ENCODE peak calls at places on chromosomes 4 and X, in ten cellular contexts. V is ascending aorta; M is myocyte; Q is RCC 7860; W is activated effector memory CD4-positive, alpha-beta T cell treated with Interleukin-2 at 50 U/mL for 16 hours; U is fibroblast of the conjunctiva; G is substantia nigra; Y is cardiac fibroblast; O is GM23248; I is SHP77. H is an unnamed sample.
A peak's percentile ranks its signal among the peaks of the same experiment; 100 is the strongest.

GRCh38 chr4:2411786-2412510 is 6.5 kb downstream of the ZFYVE28 start:
- DNase-seq in Q (no peak), I (no peak), O (no peak), U (no peak), W (no peak), V (no peak), G (no peak), M (no peak), Y (no peak), H (no peak)

GRCh38 chr4:147029296-147029695 is 83.6 kb upstream of the TTC29 start:
- DNase-seq in W (no peak), M (no peak), U (no peak), Q (no peak), V (no peak), O (no peak), G (no peak), Y (no peak), I (peak; percentile 42), H (no peak)

GRCh38 chr4:122992111-122992510 is 69.7 kb upstream of the NUDT6 start:
- DNase-seq in I (no peak), O (peak; percentile 52), W (no peak), U (no peak), Q (no peak), Y (peak; percentile 37), G (no peak), V (no peak), M (peak; percentile 36), H (no peak)

GRCh38 chr4:16626945-16627344 is 271.5 kb downstream of the LDB2 start:
- DNase-seq in M (no peak), I (no peak), W (no peak), V (no peak), Q (peak; percentile 39), O (peak; percentile 96), Y (peak; percentile 95), G (no peak), U (peak; percentile 82), H (no peak)

GRCh38 chr4:71241467-71242401 is 97.1 kb upstream of the SLC4A4 start:
- DNase-seq in V (no peak), O (no peak), Q (no peak), W (no peak), U (no peak), G (no peak), Y (no peak), M (peak; percentile 26), I (peak; percentile 11), H (peak; percentile 37)

GRCh38 chr4:118845552-118846065 is 9.7 kb upstream of the SEC24D start:
- DNase-seq in Q (no peak), U (no peak), I (no peak), O (no peak), Y (no peak), M (peak; percentile 74), V (no peak), G (no peak), W (no peak), H (no peak)

GRCh38 chrX:52983526-52983925 is 25.2 kb upstream of the FAM156A start:
- DNase-seq in U (no peak), W (no peak), G (no peak), V (no peak), Y (no peak), I (no peak), O (peak; percentile 33), M (peak; percentile 6), Q (no peak), H (no peak)

GRCh38 chr4:83201761-83202160 is 82.8 kb downstream of the COQ2 start:
- DNase-seq in Q (no peak), V (no peak), W (no peak), M (no peak), U (no peak), O (no peak), Y (no peak), G (no peak), I (no peak), H (no peak)

GRCh38 chr4:47374477-47374876 is 89.0 kb downstream of the COMMD8 start:
- DNase-seq in I (no peak), G (no peak), V (no peak), U (no peak), O (peak; percentile 18), M (peak; percentile 14), W (no peak), Y (peak; percentile 14), Q (no peak), H (no peak)

GRCh38 chrX:11664211-11664888 is 1.4 kb downstream of the ARHGAP6 start:
- DNase-seq in V (no peak), M (no peak), Y (peak; percentile 24), I (no peak), O (peak; percentile 19), Q (no peak), W (no peak), U (no peak), G (no peak), H (no peak)

GRCh38 chr4:20359692-20360091 is 108.0 kb downstream of the SLIT2 start:
- DNase-seq in I (no peak), U (no peak), O (no peak), W (no peak), G (no peak), Q (no peak), M (no peak), Y (no peak), V (no peak), H (peak; percentile 61)

GRCh38 chr4:13559414-13559813 is 15.1 kb upstream of the NKX3-2 start:
- DNase-seq in W (no peak), U (no peak), I (no peak), G (no peak), Q (peak; percentile 82), O (peak; percentile 64), M (peak; percentile 87), Y (peak; percentile 79), V (no peak), H (no peak)

GRCh38 chr4:3385719-3386440 is 55.9 kb upstream of the HGFAC start:
- DNase-seq in Y (no peak), M (no peak), O (no peak), V (no peak), U (no peak), Q (no peak), G (no peak), I (no peak), W (no peak), H (no peak)

GRCh38 chr4:169024762-169025161 is 14.7 kb upstream of the CBR4 start:
- DNase-seq in V (no peak), O (peak; percentile 66), G (no peak), U (peak; percentile 47), M (peak; percentile 52), Q (no peak), W (no peak), Y (peak; percentile 71), I (no peak), H (no peak)

GRCh38 chrX:142804085-142804484 is 221.6 kb upstream of the SPANXN4 start:
- DNase-seq in I (no peak), O (no peak), Y (peak; percentile 1), U (no peak), W (no peak), G (no peak), V (no peak), M (no peak), Q (no peak), H (peak; percentile 42)

GRCh38 chrX:22041931-22042530 is 9.9 kb downstream of the PHEX start:
- DNase-seq in G (no peak), U (no peak), W (no peak), I (peak; percentile 22), Q (no peak), M (no peak), Y (no peak), O (no peak), V (no peak), H (no peak)

GRCh38 chr4:94339779-94340178 is 2.9 kb downstream of the HPGDS start:
- DNase-seq in Y (no peak), U (no peak), G (no peak), Q (no peak), O (no peak), W (no peak), V (no peak), I (no peak), M (no peak), H (no peak)

GRCh38 chrX:69107231-69107739 is 58.0 kb downstream of the PJA1 start:
- DNase-seq in Y (no peak), I (no peak), G (no peak), M (no peak), O (no peak), V (no peak), Q (no peak), W (no peak), U (no peak), H (no peak)

GRCh38 chr4:58936436-58936835 is 1826.3 kb upstream of the IGFBP7 start:
- DNase-seq in M (no peak), Q (no peak), W (no peak), I (no peak), O (no peak), U (no peak), G (no peak), V (no peak), Y (no peak), H (no peak)

GRCh38 chr4:6024450-6024960 is 6.3 kb upstream of the C4orf50 start:
- DNase-seq in Y (no peak), G (no peak), M (no peak), V (no peak), U (no peak), I (no peak), Q (no peak), O (no peak), W (no peak), H (no peak)

H was measured in Karpas-422.